ENCODE peak calls at places on chromosomes 6 and 20, in four cellular contexts. N, Z, X and Q are unnamed samples.
A peak's percentile ranks its signal among the peaks of the same experiment; 100 is the strongest.

GRCh38 chr6:39251406-39251805 is 22.1 kb upstream of the KCNK5 start:
- DNase-seq in N (no peak), Z (no peak), X (no peak), Q (no peak)

GRCh38 chr6:168275168-168275567 is 44.4 kb downstream of the DACT2 start:
- DNase-seq in X (no peak), Z (no peak), N (no peak), Q (no peak)

GRCh38 chr6:30930506-30930905 is 1.5 kb downstream of the SFTA2 start:
- DNase-seq in N (no peak), Z (no peak), X (no peak), Q (no peak)

GRCh38 chr6:156513504-156513903 is 263.7 kb upstream of the ARID1B start:
- DNase-seq in Z (no peak), X (no peak), N (no peak), Q (no peak)

GRCh38 chr6:169252805-169253189 is 849 bp downstream of the THBS2 start:
- DNase-seq in Z (no peak), X (no peak), N (no peak), Q (no peak)

GRCh38 chr6:70108230-70108629 is 194.7 kb downstream of the COL9A1 start:
- DNase-seq in X (peak; percentile 19), Z (peak; percentile 35), N (peak; percentile 19), Q (peak; percentile 35)

GRCh38 chr6:45445749-45446454 is 68.2 kb upstream of the SUPT3H start:
- DNase-seq in X (peak; percentile 93), Z (peak; percentile 68), N (peak; percentile 98), Q (peak; percentile 99)

GRCh38 chr6:3176562-3177355 is 19.4 kb upstream of the TUBB2A start:
- DNase-seq in Z (peak; percentile 81), N (peak; percentile 68), X (peak; percentile 75), Q (peak; percentile 98)

GRCh38 chr6:145139451-145139850 is 595.9 kb downstream of the EPM2A start:
- DNase-seq in N (no peak), X (no peak), Z (no peak), Q (peak; percentile 65)

GRCh38 chr20:10449270-10449669 is 14.2 kb downstream of the SLX4IP start:
- DNase-seq in Z (no peak), N (no peak), X (no peak), Q (no peak)

GRCh38 chr20:62706344-62706743 is 2.3 kb upstream of the NTSR1 start:
- DNase-seq in X (no peak), Z (no peak), N (no peak), Q (no peak)

GRCh38 chr20:62702886-62703852 is 5.5 kb upstream of the NTSR1 start:
- DNase-seq in X (peak; percentile 77), N (peak; percentile 48), Z (no peak), Q (peak; percentile 94)

GRCh38 chr20:62703853-62704228 is 4.8 kb upstream of the NTSR1 start:
- DNase-seq in Z (no peak), N (no peak), X (no peak), Q (no peak)

GRCh38 chr20:62705626-62706025 is 3.0 kb upstream of the NTSR1 start:
- DNase-seq in Z (no peak), N (no peak), X (no peak), Q (no peak)

GRCh38 chr20:62704341-62704948 is 4.2 kb upstream of the NTSR1 start:
- DNase-seq in Z (peak; percentile 34), X (peak; percentile 66), N (peak; percentile 67), Q (peak; percentile 95)
- TF ChIP-seq MAZ in Z (no peak), X (no peak), N (no peak), Q (no peak)

DNA sequence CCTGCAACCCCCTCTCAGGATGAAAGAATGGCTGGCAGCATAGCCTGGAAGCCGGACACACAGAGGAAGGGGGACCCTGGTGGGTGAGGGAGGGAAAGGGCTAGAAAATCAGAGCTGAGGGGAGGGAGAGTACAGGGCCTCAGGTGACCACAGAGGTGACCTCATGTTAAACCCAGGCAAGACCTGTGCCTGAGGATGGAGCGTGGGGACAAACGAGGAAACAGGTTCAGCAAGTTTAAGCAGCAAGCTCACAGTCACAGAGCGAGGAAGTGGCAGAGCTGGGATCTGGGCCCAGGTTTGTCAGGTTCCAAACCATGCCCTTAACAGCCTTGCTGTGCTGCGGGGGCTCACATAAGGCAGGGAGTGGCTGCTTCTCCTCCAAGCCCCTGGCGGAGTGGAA is 4.0 kb upstream of the BPI start:
- DNase-seq in X (no peak), N (no peak), Z (no peak), Q (no peak)
- TF ChIP-seq MAZ in X (no peak), N (no peak), Z (no peak), Q (no peak)

GRCh38 chr20:44200983-44201382 is 9.6 kb downstream of the OSER1 start:
- DNase-seq in X (no peak), Z (no peak), N (no peak), Q (no peak)
- TF ChIP-seq MAZ in X (no peak), Z (no peak), N (no peak), Q (no peak)

GRCh38 chr6:79946773-79947190 is 571 bp downstream of the ELOVL4 start:
- DNase-seq in X (peak; percentile 1), Z (no peak), N (no peak), Q (peak; percentile 18)
- TF ChIP-seq MAZ in X (no peak), Z (no peak), N (no peak), Q (no peak)

GRCh38 chr6:6328451-6328850 is 8.0 kb upstream of the F13A1 start:
- DNase-seq in Z (no peak), X (no peak), N (no peak), Q (no peak)
- TF ChIP-seq MAZ in Z (no peak), X (no peak), N (no peak), Q (no peak)

DNA sequence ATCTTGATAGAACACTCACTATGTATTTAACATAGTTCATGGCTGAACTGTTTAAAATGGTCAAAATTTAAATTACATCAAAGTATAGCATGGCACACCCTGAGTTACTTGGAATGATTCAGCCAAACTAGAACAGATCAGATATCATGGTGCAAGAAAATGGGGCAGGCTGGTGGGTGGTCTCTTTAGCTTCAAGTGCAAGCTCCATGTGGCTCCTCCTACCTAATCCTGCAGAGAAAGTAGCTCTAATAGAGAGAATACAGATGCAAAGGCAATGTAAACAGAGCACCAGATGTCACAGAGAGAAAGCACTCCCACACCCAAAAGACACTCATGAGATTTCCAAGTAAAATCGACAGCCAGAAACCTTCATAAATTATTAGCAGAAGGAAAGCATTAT is 482.6 kb upstream of the IMPG1 start:
- DNase-seq in X (no peak), N (no peak), Z (no peak), Q (no peak)
- TF ChIP-seq MAZ in X (no peak), N (no peak), Z (no peak), Q (no peak)

GRCh38 chr20:57414867-57415592 is 23.8 kb downstream of the RBM38 start:
- DNase-seq in X (no peak), N (no peak), Z (peak; percentile 78), Q (peak; percentile 28)

GRCh38 chr20:57417830-57418780 is 26.9 kb downstream of the RBM38 start:
- DNase-seq in Z (peak; percentile 72), N (no peak), X (no peak), Q (no peak)

GRCh38 chr20:57415791-57416190 is 24.6 kb downstream of the RBM38 start:
- DNase-seq in N (no peak), Z (no peak), X (no peak), Q (no peak)

GRCh38 chr20:57416296-57417022 is 25.3 kb downstream of the RBM38 start:
- DNase-seq in Z (no peak), X (no peak), N (no peak), Q (no peak)

GRCh38 chr20:57417051-57417689 is 26.0 kb downstream of the RBM38 start:
- DNase-seq in Z (no peak), N (no peak), X (no peak), Q (no peak)
- TF ChIP-seq MAZ in Z (no peak), N (no peak), X (no peak), Q (no peak)